ENCODE peak calls at places on chromosomes 3 and 15, in eight cellular contexts. D, R, U, I, S, X, Q and N are unnamed samples.
A peak's percentile ranks its signal among the peaks of the same experiment; 100 is the strongest.

GRCh38 chr3:45084820-45085816 is 59.0 kb downstream of the CLEC3B start:
- DNase-seq in I (no peak), Q (no peak), U (no peak), X (no peak), S (no peak), R (peak; percentile 85), D (no peak), N (no peak)

GRCh38 chr15:98386594-98386993 is 261.7 kb upstream of the IGF1R start:
- DNase-seq in U (no peak), Q (no peak), R (no peak), I (no peak), S (no peak), D (no peak), X (no peak), N (no peak)

GRCh38 chr3:5271061-5271683 is 83.7 kb downstream of the EDEM1 start:
- DNase-seq in S (no peak), D (no peak), I (no peak), X (no peak), Q (no peak), R (no peak), U (no peak), N (no peak)

GRCh38 chr3:49725906-49726681 is 2.3 kb upstream of the GMPPB start:
- DNase-seq in R (no peak), I (peak; percentile 27), S (no peak), X (no peak), Q (no peak), U (no peak), D (no peak), N (no peak)

GRCh38 chr3:150049317-150049716 is 78.6 kb upstream of the PFN2 start:
- DNase-seq in I (no peak), R (no peak), U (no peak), D (no peak), X (no peak), S (no peak), Q (no peak), N (no peak)

GRCh38 chr3:18008706-18009363 is 266.4 kb upstream of the TBC1D5 start:
- DNase-seq in X (no peak), D (no peak), I (no peak), S (peak; percentile 24), R (no peak), Q (no peak), U (no peak), N (no peak)

GRCh38 chr3:104503022-104503421 is 863.7 kb upstream of the ALCAM start:
- DNase-seq in U (no peak), D (no peak), R (no peak), X (no peak), S (no peak), I (no peak), Q (no peak), N (no peak)

GRCh38 chr3:12629560-12629959 is 34.4 kb downstream of the RAF1 start:
- DNase-seq in I (no peak), Q (peak; percentile 63), R (no peak), U (peak; percentile 57), D (no peak), X (no peak), S (peak; percentile 58), N (no peak)

GRCh38 chr3:33749546-33750215 is 31.6 kb upstream of the CLASP2 start:
- DNase-seq in D (no peak), R (peak; percentile 20), Q (no peak), S (no peak), U (no peak), I (no peak), X (no peak), N (no peak)

GRCh38 chr3:193333229-193333628 is 45.3 kb downstream of the ATP13A5 start:
- DNase-seq in Q (no peak), I (no peak), U (no peak), S (no peak), X (no peak), D (no peak), R (no peak), N (no peak)

GRCh38 chr15:64842099-64842940 is 605 bp downstream of the PLEKHO2 start:
- DNase-seq in R (no peak), I (peak; percentile 62), U (no peak), D (no peak), S (peak; percentile 38), Q (peak; percentile 65), X (no peak), N (no peak)

GRCh38 chr3:100210777-100211145 is 50.0 kb upstream of the TBC1D23 start:
- DNase-seq in Q (no peak), D (no peak), X (no peak), U (no peak), R (peak; percentile 84), I (peak; percentile 25), S (peak; percentile 65), N (peak; percentile 1)

GRCh38 chr3:13026534-13026933 is 46.7 kb downstream of the IQSEC1 start:
- DNase-seq in Q (no peak), X (no peak), R (no peak), S (no peak), U (no peak), D (no peak), I (no peak), N (no peak)

GRCh38 chr15:56821721-56822425 is 88.6 kb upstream of the ZNF280D start:
- DNase-seq in U (peak; percentile 63), S (peak; percentile 48), Q (peak; percentile 71), R (peak; percentile 36), I (peak; percentile 13), X (peak; percentile 60), D (peak; percentile 50), N (no peak)

GRCh38 chr3:52451237-52452083 is 2.4 kb downstream of the TNNC1 start:
- DNase-seq in R (no peak), X (no peak), I (peak; percentile 80), S (no peak), D (no peak), Q (no peak), U (no peak), N (no peak)

GRCh38 chr3:97189835-97190234 is 375.4 kb downstream of the EPHA6 start:
- DNase-seq in Q (no peak), S (no peak), R (no peak), X (no peak), I (no peak), U (no peak), D (no peak), N (no peak)

GRCh38 chr3:126360714-126361060 is 3.5 kb upstream of the KLF15 start:
- DNase-seq in D (no peak), R (no peak), U (no peak), I (no peak), X (no peak), S (no peak), Q (peak; percentile 39), N (no peak)

DNA sequence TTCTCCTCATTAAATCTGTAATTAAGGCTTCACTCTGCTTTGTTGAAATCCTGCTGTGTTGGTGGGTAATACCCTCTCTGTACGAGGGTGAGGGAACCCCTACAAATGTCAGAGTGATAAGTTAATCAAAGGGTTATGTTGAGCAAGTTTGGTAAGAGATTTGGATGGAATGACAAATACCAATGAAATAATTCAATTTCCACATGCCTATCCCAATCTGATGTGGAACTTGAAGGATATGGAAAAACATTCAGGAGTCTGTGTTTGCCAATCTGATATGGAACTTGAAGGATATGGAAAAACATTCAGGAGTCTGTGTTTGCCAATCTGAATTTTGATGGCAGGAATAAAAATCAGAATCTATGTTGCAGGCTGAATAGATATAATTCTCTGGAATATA is 910.2 kb downstream of the TUSC7 start:
- DNase-seq in U (no peak), X (no peak), I (no peak), R (no peak), S (no peak), D (no peak), Q (no peak), N (no peak)
- H3K4me3 ChIP-seq in U (no peak overlapping the region), X (no peak overlapping the region), I (no peak overlapping the region), R (no peak overlapping the region), S (no peak overlapping the region), D (no peak overlapping the region), Q (no peak overlapping the region), N (no peak overlapping the region)

DNA sequence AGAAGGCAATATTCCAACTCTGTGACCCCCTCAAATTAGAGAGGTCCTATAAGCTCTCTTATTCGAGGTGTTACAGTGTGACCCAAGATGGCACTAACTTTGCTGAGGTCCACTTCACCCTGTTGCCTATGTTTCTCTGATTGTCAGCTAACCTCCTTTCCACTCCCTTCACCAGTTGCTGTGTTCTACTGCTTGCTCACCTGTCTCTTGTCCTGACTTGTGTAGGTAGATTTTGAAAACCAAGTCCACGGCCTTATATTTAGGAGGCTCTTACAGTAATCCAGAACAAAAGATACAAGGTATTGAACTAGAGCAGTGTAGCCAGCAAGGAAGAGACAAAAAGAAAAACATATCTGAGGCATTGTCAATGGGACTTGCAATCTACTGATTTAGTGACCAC is 20.1 kb upstream of the GSK3B start:
- DNase-seq in I (no peak), R (no peak), X (no peak), S (no peak), U (no peak), Q (no peak), D (no peak), N (no peak)
- H3K4me3 ChIP-seq in I (no peak overlapping the region), R (no peak overlapping the region), X (no peak overlapping the region), S (no peak overlapping the region), U (no peak overlapping the region), Q (no peak overlapping the region), D (no peak overlapping the region), N (no peak overlapping the region)

GRCh38 chr15:68524753-68525584 is 53.8 kb upstream of the CORO2B start:
- DNase-seq in Q (no peak), X (peak; percentile 57), D (no peak), R (peak; percentile 73), I (no peak), U (no peak), S (no peak), N (no peak)
- H3K4me3 ChIP-seq in Q (no peak overlapping the region), X (no peak overlapping the region), D (no peak overlapping the region), R (no peak overlapping the region), I (no peak overlapping the region), U (no peak overlapping the region), S (no peak overlapping the region), N (no peak overlapping the region)

GRCh38 chr15:82044373-82045178 is 1.2 kb downstream of the MEX3B start:
- DNase-seq in Q (peak; percentile 57), D (no peak), I (peak; percentile 91), X (peak; percentile 36), U (peak; percentile 41), S (peak; percentile 46), R (peak; percentile 42), N (peak; percentile 21)

GRCh38 chr15:82043726-82044372 is 2.0 kb downstream of the MEX3B start:
- DNase-seq in D (no peak), I (peak; percentile 76), R (no peak), Q (peak; percentile 50), S (no peak), X (no peak), U (peak; percentile 21), N (no peak)

GRCh38 chr15:82040862-82041261 is 5.0 kb downstream of the MEX3B start:
- DNase-seq in Q (no peak), X (no peak), I (peak; percentile 78), D (peak; percentile 41), S (no peak), U (peak; percentile 48), R (no peak), N (no peak)

GRCh38 chr15:82045179-82045891 is 483 bp downstream of the MEX3B start:
- DNase-seq in Q (peak; percentile 67), U (peak; percentile 55), D (no peak), R (no peak), I (peak; percentile 79), X (no peak), S (peak; percentile 35), N (peak; percentile 32)

DNA sequence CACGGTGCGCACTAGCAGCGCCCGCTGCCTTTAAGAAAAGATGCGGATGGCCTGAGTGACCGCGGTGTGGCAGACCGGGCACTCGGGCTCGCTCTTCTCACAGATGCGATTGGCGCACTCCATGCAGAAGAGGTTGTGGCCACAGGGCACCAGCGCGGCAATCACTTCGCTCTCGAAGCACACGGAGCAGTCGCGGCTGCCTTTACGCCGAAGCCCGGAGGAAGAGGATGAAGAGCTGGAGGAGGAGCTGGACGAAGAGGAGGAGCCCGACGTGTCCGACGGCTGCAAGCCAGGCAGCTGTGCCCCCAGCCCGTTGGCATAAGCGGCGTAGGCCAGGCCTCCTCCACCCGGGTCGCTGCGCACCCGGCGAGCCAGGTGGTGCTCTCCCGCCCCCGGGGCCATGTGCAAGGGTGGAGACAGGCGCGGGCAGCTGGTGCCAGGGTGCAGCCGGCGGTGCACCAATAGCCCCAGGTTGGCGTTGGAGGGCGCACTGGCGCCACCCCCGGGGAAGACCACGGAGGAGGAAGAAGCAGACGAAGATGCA is 2.6 kb downstream of the MEX3B start:
- DNase-seq in R (no peak), S (no peak), Q (no peak), D (no peak), I (peak; percentile 78), U (peak; percentile 22), X (peak; percentile 15), N (no peak)
- H3K4me3 ChIP-seq in R (peak overlapping the region; percentile 89), S (peak overlapping the region; percentile 94), Q (peak overlapping the region; percentile 91), D (no peak overlapping the region), I (peak overlapping the region; percentile 92), U (no peak overlapping the region), X (no peak overlapping the region), N (no peak overlapping the region)